ENCODE peak calls at places on chromosomes 4 and X, in nine cellular contexts. A is adrenal gland, C is activated B cell treated with CpG ODN at 0.5 μM for 24 hours, M is mucosa of descending colon, B is epithelial cell of esophagus, D is glutamatergic neuron, G is nephron progenitor cell, U is breast epithelium, R is kidney epithelial cell. E is an unnamed sample.

GRCh38 chrX:71927040-71927439 is 16.4 kb downstream of the NHSL2 start:
- DNase-seq in A (no peak), C (no peak), M (no peak), B (no peak), D (no peak), G (no peak), U (no peak), R (no peak), E (no peak)

GRCh38 chr4:156971168-156971601 is 414 bp downstream of the PDGFC start:
- DNase-seq in A (no peak), C (no peak), M (peak), B (no peak), D (peak), G (peak), U (no peak), R (no peak), E (no peak)

GRCh38 chr4:78370625-78371372 is 180.8 kb upstream of the ANXA3 start:
- DNase-seq in A (no peak), C (no peak), M (no peak), B (peak), D (no peak), G (no peak), U (no peak), R (no peak), E (no peak)

GRCh38 chr4:141215030-141215429 is 5.7 kb upstream of the ZNF330 start:
- DNase-seq in A (no peak), C (no peak), M (no peak), B (no peak), D (no peak), G (no peak), U (no peak), R (no peak), E (no peak)

GRCh38 chrX:120365320-120365719 is 3.4 kb downstream of the ATP1B4 start:
- DNase-seq in A (peak), C (peak), M (peak), B (peak), D (peak), G (peak), U (no peak), R (no peak), E (peak)

GRCh38 chrX:37959212-37960021 is 46.9 kb upstream of the SYTL5 start:
- DNase-seq in A (no peak), C (no peak), M (no peak), B (no peak), D (no peak), G (no peak), U (no peak), R (no peak), E (no peak)

GRCh38 chr4:17398035-17398434 is 113.9 kb downstream of the QDPR start:
- DNase-seq in A (no peak), C (no peak), M (no peak), B (no peak), D (no peak), G (no peak), U (no peak), R (no peak), E (no peak)

GRCh38 chr4:5750052-5750950 is 39.3 kb downstream of the EVC start:
- DNase-seq in A (no peak), C (no peak), M (no peak), B (peak), D (no peak), G (no peak), U (no peak), R (no peak), E (no peak)

GRCh38 chrX:36609653-36610585 is 398.2 kb upstream of the FAM47C start:
- DNase-seq in A (no peak), C (no peak), M (no peak), B (peak), D (no peak), G (no peak), U (no peak), R (no peak), E (peak)

GRCh38 chrX:109187473-109188168 is 294.3 kb downstream of the GUCY2F start:
- DNase-seq in A (no peak), C (no peak), M (no peak), B (peak), D (no peak), G (no peak), U (no peak), R (no peak), E (peak)

GRCh38 chrX:112865464-112866025 is 24.9 kb upstream of the AMOT start:
- DNase-seq in A (no peak), C (no peak), M (no peak), B (no peak), D (no peak), G (no peak), U (no peak), R (no peak), E (no peak)

GRCh38 chr4:17597517-17597916 is 16.9 kb upstream of the MED28 start:
- DNase-seq in A (no peak), C (no peak), M (peak), B (peak), D (peak), G (no peak), U (no peak), R (no peak), E (peak)

GRCh38 chr4:131644619-131645018 is 1504.5 kb upstream of the PCDH10 start:
- DNase-seq in A (peak), C (no peak), M (no peak), B (peak), D (peak), G (peak), U (no peak), R (peak), E (peak)

GRCh38 chrX:38628587-38628986 is 67.2 kb downstream of the TSPAN7 start:
- DNase-seq in A (no peak), C (no peak), M (no peak), B (no peak), D (no peak), G (no peak), U (no peak), R (no peak), E (no peak)

GRCh38 chrX:153925739-153926593 is at the start of gene ARHGAP4:
- DNase-seq in A (no peak), C (peak), M (no peak), B (no peak), D (no peak), G (no peak), U (no peak), R (no peak), E (no peak)

GRCh38 chr4:82918091-82918490 is 17.6 kb downstream of the THAP9 start:
- DNase-seq in A (no peak), C (no peak), M (no peak), B (no peak), D (no peak), G (no peak), U (no peak), R (no peak), E (no peak)

GRCh38 chrX:54357414-54358377 is at the start of gene WNK3:
- DNase-seq in A (peak), C (peak), M (peak), B (peak), D (peak), G (peak), U (peak), R (peak), E (peak)

GRCh38 chr4:1198070-1198844 is 25.9 kb upstream of the SPON2 start:
- DNase-seq in A (no peak), C (no peak), M (peak), B (no peak), D (peak), G (no peak), U (peak), R (no peak), E (no peak)

GRCh38 chr4:124903995-124904722 is 191.6 kb upstream of the ANKRD50 start:
- DNase-seq in A (peak), C (no peak), M (no peak), B (peak), D (no peak), G (peak), U (no peak), R (no peak), E (peak)

GRCh38 chr4:12116009-12116542 is 687.4 kb upstream of the HS3ST1 start:
- DNase-seq in A (no peak), C (no peak), M (no peak), B (peak), D (no peak), G (no peak), U (no peak), R (no peak), E (peak)

GRCh38 chr4:102429553-102429952 is 71.6 kb upstream of the NFKB1 start:
- DNase-seq in A (no peak), C (no peak), M (no peak), B (peak), D (no peak), G (no peak), U (no peak), R (peak), E (peak)

DNA sequence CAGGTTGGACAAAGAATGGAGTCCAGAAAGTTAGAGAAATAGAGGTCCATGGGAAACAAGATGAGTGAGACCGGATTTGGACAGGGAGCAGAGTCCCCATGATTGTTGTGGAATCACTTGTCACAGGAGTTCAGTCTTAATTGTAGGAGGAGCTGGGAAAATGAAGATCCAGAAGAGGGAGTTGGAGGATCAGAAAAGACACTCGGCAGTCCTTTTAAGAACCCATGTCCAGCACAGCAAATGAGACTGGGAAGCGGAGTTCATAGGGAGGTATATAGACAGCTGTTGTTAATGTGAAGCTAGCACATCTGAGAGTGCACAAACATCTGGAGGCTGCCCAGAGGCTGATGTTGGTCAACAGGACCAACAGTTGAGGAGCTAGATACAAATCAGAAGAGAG is 111.4 kb upstream of the RXFP1 start:
- DNase-seq in A (no peak), C (no peak), M (no peak), B (peak), D (no peak), G (no peak), U (no peak), R (no peak), E (peak)
- TF ChIP-seq CTCF in A (no peak), C (no peak), M (no peak), B (peak), D (no peak), G (no peak), U (no peak), R (no peak), E (no peak)

GRCh38 chrX:40552768-40553167 is 28.0 kb upstream of the ATP6AP2 start:
- DNase-seq in A (no peak), C (no peak), M (no peak), B (peak), D (no peak), G (no peak), U (no peak), R (no peak), E (peak)
- TF ChIP-seq CTCF in A (peak), C (no peak), M (no peak), B (peak), D (no peak), G (no peak), U (no peak), R (peak), E (peak)

GRCh38 chr4:129043523-129043922 is 49.8 kb downstream of the SCLT1 start:
- DNase-seq in A (no peak), C (no peak), M (no peak), B (peak), D (no peak), G (no peak), U (no peak), R (no peak), E (peak)
- TF ChIP-seq CTCF in A (no peak), C (no peak), M (no peak), B (peak), D (no peak), G (no peak), U (no peak), R (peak), E (peak)

GRCh38 chr4:187380181-187380581 is 615.4 kb upstream of the ZFP42 start:
- DNase-seq in A (no peak), C (no peak), M (peak), B (peak), D (peak), G (no peak), U (no peak), R (no peak), E (peak)
- TF ChIP-seq CTCF in A (no peak), C (no peak), M (peak), B (peak), D (no peak), G (no peak), U (no peak), R (peak), E (no peak)

GRCh38 chrX:40922307-40922706 is 162.9 kb upstream of the USP9X start:
- DNase-seq in A (peak), C (no peak), M (peak), B (peak), D (no peak), G (no peak), U (no peak), R (no peak), E (peak)
- TF ChIP-seq CTCF in A (peak), C (no peak), M (no peak), B (peak), D (no peak), G (peak), U (no peak), R (peak), E (peak)

GRCh38 chr4:4446434-4446833 is 59.5 kb downstream of the NSG1 start:
- DNase-seq in A (no peak), C (no peak), M (no peak), B (no peak), D (no peak), G (no peak), U (no peak), R (no peak), E (no peak)
- TF ChIP-seq CTCF in A (no peak), C (no peak), M (no peak), B (no peak), D (no peak), G (no peak), U (no peak), R (no peak), E (no peak)